ENCODE peak calls at places on chromosomes 1 and 21, in eight cellular contexts. Q is thoracic aorta; X is GM19239; O is Peyer's patch; M is posterior vena cava; R is astrocyte; Y is stimulated activated CD4-positive, alpha-beta T cell treated with anti-CD3 and anti-CD28 coated beads, Interleukin-12 subunit alpha, Interleukin-12 subunit beta, amount 100 ng/mL, for 4 hours; N is NCI-H1092. P is an unnamed sample.

GRCh38 chr1:228158151-228158571 is 7.4 kb upstream of the IBA57 start:
- DNase-seq in Q (no peak), X (no peak), O (peak; percentile 39), M (no peak), R (no peak), Y (no peak), N (no peak), P (no peak)

GRCh38 chr1:213244664-213245091 is 193.6 kb downstream of the RPS6KC1 start:
- DNase-seq in Q (no peak), X (peak; percentile 21), O (no peak), M (no peak), R (peak; percentile 33), Y (peak; percentile 0), N (peak; percentile 50), P (peak; percentile 9)

GRCh38 chr1:213519098-213519497 is 468.1 kb downstream of the RPS6KC1 start:
- DNase-seq in Q (no peak), X (no peak), O (no peak), M (no peak), R (no peak), Y (no peak), N (peak; percentile 78), P (no peak)

GRCh38 chr1:230326971-230327891 is 98.9 kb downstream of the PGBD5 start:
- DNase-seq in Q (no peak), X (no peak), O (no peak), M (peak; percentile 71), R (no peak), Y (no peak), N (no peak), P (no peak)

GRCh38 chr1:98493469-98493868 is 168.1 kb upstream of the SNX7 start:
- DNase-seq in Q (no peak), X (no peak), O (no peak), M (no peak), R (peak; percentile 1), Y (no peak), N (no peak), P (no peak)

GRCh38 chr1:201619513-201619912 is 80.6 kb downstream of the NAV1 start:
- DNase-seq in Q (no peak), X (no peak), O (no peak), M (no peak), R (no peak), Y (no peak), N (no peak), P (no peak)

GRCh38 chr1:230002164-230002803 is 64.8 kb upstream of the GALNT2 start:
- DNase-seq in Q (no peak), X (no peak), O (no peak), M (peak; percentile 85), R (no peak), Y (no peak), N (no peak), P (peak; percentile 17)

GRCh38 chr1:17097787-17098186 is 21.5 kb downstream of the PADI2 start:
- DNase-seq in Q (no peak), X (no peak), O (no peak), M (no peak), R (no peak), Y (no peak), N (no peak), P (no peak)

GRCh38 chr1:150155413-150156071 is 5.8 kb downstream of the PLEKHO1 start:
- DNase-seq in Q (no peak), X (no peak), O (no peak), M (no peak), R (no peak), Y (no peak), N (no peak), P (no peak)

GRCh38 chr21:35475006-35475405 is 425.9 kb upstream of the RUNX1 start:
- DNase-seq in Q (no peak), X (no peak), O (no peak), M (no peak), R (peak; percentile 34), Y (no peak), N (no peak), P (no peak)

GRCh38 chr1:220775238-220775853 is 11.4 kb upstream of the MTARC1 start:
- DNase-seq in Q (no peak), X (peak; percentile 31), O (peak; percentile 59), M (no peak), R (no peak), Y (peak; percentile 34), N (peak; percentile 21), P (peak; percentile 59)

GRCh38 chr1:19062258-19063029 is 106.0 kb upstream of the IFFO2 start:
- DNase-seq in Q (no peak), X (no peak), O (no peak), M (no peak), R (no peak), Y (no peak), N (no peak), P (no peak)

GRCh38 chr1:9101510-9102146 is 27.3 kb downstream of the GPR157 start:
- DNase-seq in Q (no peak), X (peak; percentile 77), O (no peak), M (no peak), R (peak; percentile 43), Y (no peak), N (peak; percentile 59), P (peak; percentile 52)

GRCh38 chr1:3393024-3393986 is 61.2 kb upstream of the ARHGEF16 start:
- DNase-seq in Q (no peak), X (no peak), O (peak; percentile 66), M (no peak), R (no peak), Y (no peak), N (no peak), P (peak; percentile 20)

GRCh38 chr1:8238141-8239038 is 79.5 kb upstream of the SLC45A1 start:
- DNase-seq in Q (no peak), X (no peak), O (no peak), M (no peak), R (peak; percentile 98), Y (no peak), N (no peak), P (no peak)

GRCh38 chr1:33327587-33328325 is 6.9 kb upstream of the A3GALT2 start:
- DNase-seq in Q (no peak), X (no peak), O (no peak), M (no peak), R (peak; percentile 100), Y (no peak), N (peak; percentile 65), P (peak; percentile 35)

GRCh38 chr1:109447524-109447923 is 18.8 kb upstream of the SYPL2 start:
- DNase-seq in Q (no peak), X (no peak), O (no peak), M (no peak), R (no peak), Y (no peak), N (no peak), P (no peak)

GRCh38 chr1:162554258-162554657 is 7.3 kb upstream of the UAP1 start:
- DNase-seq in Q (no peak), X (no peak), O (no peak), M (no peak), R (no peak), Y (no peak), N (no peak), P (no peak)

GRCh38 chr1:2512862-2513421 is 13.5 kb downstream of the PANK4 start:
- DNase-seq in Q (no peak), X (no peak), O (no peak), M (no peak), R (no peak), Y (no peak), N (no peak), P (no peak)

GRCh38 chr1:240344918-240345317 is 253.2 kb downstream of the FMN2 start:
- DNase-seq in Q (no peak), X (no peak), O (no peak), M (no peak), R (peak; percentile 40), Y (no peak), N (no peak), P (no peak)

GRCh38 chr1:171219751-171220385 is 28.4 kb upstream of the FMO1 start:
- DNase-seq in Q (no peak), X (no peak), O (no peak), M (no peak), R (peak; percentile 95), Y (no peak), N (no peak), P (no peak)

P was measured in transverse colon.